ENCODE peak calls at places on chromosomes 5 and 9, in seven cellular contexts. V is brain microvascular endothelial cell, I is psoas muscle, P is keratinocyte, D is Calu3, H is AG10803, X is A549. L is an unnamed sample.

GRCh38 chr5:14672508-14673394 is 8.2 kb downstream of the OTULIN start:
- DNase-seq in V (no peak), X (no peak), P (no peak), I (no peak), D (no peak), H (no peak), L (no peak)

GRCh38 chr9:121778252-121779225 is 127.1 kb downstream of the DAB2IP start:
- DNase-seq in P (no peak), D (no peak), H (peak), V (no peak), X (no peak), I (no peak), L (no peak)

GRCh38 chr9:129720865-129721545 is 31.8 kb downstream of the PTGES start:
- DNase-seq in X (peak), V (no peak), P (no peak), I (no peak), D (no peak), H (no peak), L (no peak)

GRCh38 chr5:119726544-119726943 is 97.2 kb downstream of the FAM170A start:
- DNase-seq in H (no peak), V (no peak), P (no peak), D (no peak), X (no peak), I (no peak), L (no peak)

GRCh38 chr5:178527458-178528307 is 62.5 kb downstream of the COL23A1 start:
- DNase-seq in H (no peak), V (no peak), P (no peak), X (no peak), I (peak), D (no peak), L (no peak)

GRCh38 chr9:38277601-38278200 is 114.8 kb upstream of the ALDH1B1 start:
- DNase-seq in I (no peak), V (no peak), P (no peak), X (peak), D (no peak), H (no peak), L (no peak)

GRCh38 chr5:10724799-10725507 is 36.1 kb downstream of the DAP start:
- DNase-seq in I (peak), V (peak), D (peak), P (no peak), H (peak), X (peak), L (peak)

GRCh38 chr5:86878250-86878649 is 260.5 kb downstream of the COX7C start:
- DNase-seq in I (no peak), V (no peak), X (no peak), H (peak), D (no peak), P (no peak), L (no peak)

GRCh38 chr9:125189011-125189360 is 617 bp downstream of the PPP6C start:
- DNase-seq in P (no peak), H (no peak), V (no peak), D (peak), I (peak), X (no peak), L (no peak)

GRCh38 chr9:98333703-98334582 is 78.5 kb upstream of the TBC1D2 start:
- DNase-seq in I (no peak), P (no peak), V (peak), D (peak), X (peak), H (peak), L (no peak)

GRCh38 chr5:74510476-74510875 is 130.1 kb downstream of the ENC1 start:
- DNase-seq in P (no peak), X (no peak), I (no peak), V (no peak), D (no peak), H (peak), L (no peak)

GRCh38 chr5:157519579-157520253 is 55.9 kb downstream of the ADAM19 start:
- DNase-seq in V (no peak), I (no peak), H (no peak), X (no peak), P (no peak), D (no peak), L (no peak)

GRCh38 chr5:91123291-91123690 is 259.8 kb downstream of the ARRDC3 start:
- DNase-seq in I (no peak), X (no peak), D (no peak), H (no peak), V (no peak), P (no peak), L (no peak)

GRCh38 chr9:88690628-88691027 is 155.7 kb downstream of the NXNL2 start:
- DNase-seq in V (no peak), P (no peak), H (no peak), I (no peak), X (no peak), D (no peak), L (no peak)

GRCh38 chr5:42840279-42840678 is 28.6 kb upstream of the SELENOP start:
- DNase-seq in V (peak), X (no peak), H (peak), P (no peak), I (peak), D (no peak), L (peak)

GRCh38 chr5:39570418-39571027 is 145.7 kb upstream of the DAB2 start:
- DNase-seq in I (no peak), P (no peak), H (peak), X (peak), D (peak), V (peak), L (no peak)

GRCh38 chr5:130550553-130550940 is 614.5 kb downstream of the HINT1 start:
- DNase-seq in X (no peak), I (no peak), P (no peak), H (no peak), V (no peak), D (no peak), L (no peak)

GRCh38 chr5:179154991-179155955 is 95.1 kb downstream of the ZNF354C start:
- DNase-seq in V (no peak), D (no peak), I (no peak), P (no peak), H (no peak), X (no peak), L (peak)

GRCh38 chr5:134552301-134552700 is 26.8 kb downstream of the JADE2 start:
- DNase-seq in H (peak), D (peak), V (peak), X (peak), P (no peak), I (peak), L (peak)

GRCh38 chr5:73205309-73205708 is 32.3 kb downstream of the TMEM174 start:
- DNase-seq in V (no peak), P (no peak), I (no peak), D (no peak), H (no peak), X (no peak), L (no peak)

GRCh38 chr9:36194326-36195000 is 3.7 kb downstream of the CLTA start:
- DNase-seq in H (peak), I (no peak), P (no peak), V (no peak), X (no peak), D (no peak), L (no peak)

GRCh38 chr9:131714161-131714646 is 25.7 kb downstream of the RAPGEF1 start:
- DNase-seq in I (peak), V (peak), X (peak), D (no peak), P (peak), H (peak), L (peak)

DNA sequence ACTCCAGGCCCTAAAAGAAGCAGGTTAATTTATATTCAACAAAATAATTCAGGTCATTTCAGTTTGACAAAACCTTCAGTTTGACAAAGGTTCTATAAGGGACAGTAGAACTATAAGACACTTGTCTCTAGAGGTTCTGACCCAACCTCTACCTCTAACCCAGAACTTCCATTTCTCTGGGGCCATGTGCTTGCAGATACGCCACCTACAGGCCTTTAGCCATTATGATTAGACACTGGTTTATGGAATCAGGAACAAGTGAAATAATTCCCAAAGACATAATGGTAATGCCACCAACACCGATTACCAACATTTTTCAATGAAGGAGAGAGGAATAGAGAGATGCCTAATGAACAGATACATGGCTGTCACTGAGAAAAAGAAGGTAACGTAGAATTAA is 733.9 kb downstream of the PRELID2 start:
- DNase-seq in V (no peak), D (no peak), P (no peak), X (peak), I (no peak), H (no peak), L (no peak)
- TF ChIP-seq CTCF in V (peak), D (no peak), P (peak), X (no peak), I (no peak), H (peak), L (peak)

GRCh38 chr5:150068961-150069618 is 17.3 kb downstream of the CSF1R start:
- DNase-seq in D (no peak), V (no peak), X (no peak), P (no peak), H (no peak), I (no peak), L (no peak)

GRCh38 chr5:150069619-150070276 is 16.6 kb downstream of the CSF1R start:
- DNase-seq in D (no peak), V (no peak), I (no peak), X (no peak), H (no peak), P (no peak), L (no peak)

GRCh38 chr5:150070821-150071220 is 15.5 kb downstream of the CSF1R start:
- DNase-seq in V (no peak), X (no peak), I (no peak), P (no peak), D (no peak), H (no peak), L (no peak)

GRCh38 chr5:150068472-150068871 is 17.9 kb downstream of the CSF1R start:
- DNase-seq in H (no peak), X (no peak), I (no peak), P (no peak), V (no peak), D (peak), L (no peak)

GRCh38 chr5:150070277-150070638 is 16.1 kb downstream of the CSF1R start:
- DNase-seq in H (no peak), D (no peak), X (no peak), I (no peak), V (no peak), P (no peak), L (no peak)
- TF ChIP-seq CTCF in H (no peak), D (no peak), X (no peak), I (no peak), V (no peak), P (no peak), L (no peak)

DNA sequence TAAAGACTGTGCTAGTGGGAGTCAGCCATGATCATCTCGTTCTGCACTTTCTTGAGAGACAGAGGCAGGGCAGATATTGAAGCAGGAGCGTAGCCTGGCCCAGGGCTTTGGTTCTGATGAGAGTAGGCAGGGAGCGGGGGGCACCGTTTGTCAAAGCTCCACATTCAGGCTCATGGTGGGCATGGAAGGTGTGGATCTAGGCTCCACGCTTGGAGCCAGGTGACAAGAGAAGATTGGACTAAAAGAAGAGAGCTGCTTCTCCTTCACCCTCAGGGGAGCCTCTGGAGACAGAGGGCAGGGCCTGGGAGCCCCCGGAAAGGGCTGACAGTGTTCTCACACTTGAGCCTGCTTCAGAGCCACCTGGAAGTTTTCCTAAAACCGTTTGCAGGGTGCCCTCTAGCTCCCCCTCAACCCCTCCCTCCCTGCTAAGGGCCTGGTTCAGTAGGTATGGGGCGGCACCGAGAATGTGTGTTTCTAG is 24.7 kb upstream of the FCN2 start:
- DNase-seq in D (no peak), V (no peak), H (no peak), X (no peak), I (no peak), P (no peak), L (no peak)
- TF ChIP-seq CTCF in D (no peak), V (no peak), H (no peak), X (no peak), I (no peak), P (no peak), L (no peak)

DNA sequence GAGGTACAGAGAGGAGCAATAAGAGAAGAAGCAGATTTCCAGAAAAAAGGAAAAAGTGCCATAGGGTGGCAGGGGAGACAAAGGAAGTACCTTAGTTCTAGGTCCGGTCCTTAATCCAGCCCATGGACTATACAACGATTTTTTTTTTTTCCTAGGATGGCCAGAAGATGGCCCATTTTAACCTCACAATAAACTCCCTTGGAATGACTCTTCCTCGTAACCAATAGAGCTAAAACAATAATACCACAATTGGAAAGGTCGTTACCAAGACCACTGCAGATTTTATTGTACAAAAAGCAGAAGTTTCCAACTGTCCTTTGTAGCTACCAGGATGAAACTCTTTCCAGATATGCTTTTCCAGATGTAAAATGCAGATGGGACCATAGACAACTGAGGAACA is 34.4 kb upstream of the SSBP2 start:
- DNase-seq in V (no peak), H (no peak), P (no peak), X (no peak), D (no peak), I (no peak), L (no peak)
- TF ChIP-seq CTCF in V (no peak), H (no peak), P (no peak), X (no peak), D (no peak), I (no peak), L (no peak)

GRCh38 chr5:78062645-78063044 is 231.9 kb downstream of the AP3B1 start:
- DNase-seq in V (no peak), X (no peak), P (no peak), D (no peak), I (no peak), H (no peak), L (no peak)

GRCh38 chr5:78060421-78060820 is 234.1 kb downstream of the AP3B1 start:
- DNase-seq in X (no peak), P (no peak), I (no peak), H (peak), D (no peak), V (peak), L (no peak)

GRCh38 chr5:78063495-78063894 is 231.0 kb downstream of the AP3B1 start:
- DNase-seq in D (no peak), V (no peak), X (no peak), P (no peak), H (no peak), I (no peak), L (no peak)

GRCh38 chr5:78065073-78065472 is 229.4 kb downstream of the AP3B1 start:
- DNase-seq in V (no peak), P (no peak), I (no peak), X (no peak), D (no peak), H (no peak), L (no peak)

GRCh38 chr5:78065663-78066062 is 228.8 kb downstream of the AP3B1 start:
- DNase-seq in X (peak), V (no peak), P (no peak), H (no peak), I (no peak), D (no peak), L (no peak)
- TF ChIP-seq CTCF in X (no peak), V (peak), P (peak), H (no peak), I (no peak), D (no peak), L (no peak)